ENCODE peak calls at places on chromosomes 2 and 18, in four cellular contexts. X is HCT116, H is esophagus squamous epithelium, N is thyroid gland. Q is an unnamed sample. For H3K4me1, the result is how much of the 10 kb centered on the place peaks cover.

GRCh38 chr2:230797515-230798495 is 66.9 kb upstream of the ITM2C start:
- DNase-seq in X (no peak), H (no peak), N (no peak), Q (no peak)

GRCh38 chr18:36335476-36336279 is 38.2 kb downstream of the FHOD3 start:
- DNase-seq in X (no peak), H (no peak), N (no peak), Q (no peak)

GRCh38 chr2:158667567-158667966 is 127.5 kb upstream of the DAPL1 start:
- DNase-seq in X (no peak), H (no peak), N (no peak), Q (no peak)

GRCh38 chr18:63207825-63208224 is 111.7 kb downstream of the BCL2 start:
- DNase-seq in X (no peak), H (no peak), N (no peak), Q (no peak)

GRCh38 chr2:210517169-210517693 is 39.2 kb upstream of the CPS1 start:
- DNase-seq in X (no peak), H (no peak), N (no peak), Q (no peak)

GRCh38 chr2:16125614-16126125 is 185.3 kb downstream of the MYCN start:
- DNase-seq in X (no peak), H (no peak), N (no peak), Q (no peak)

GRCh38 chr2:162261032-162261945 is 18.0 kb upstream of the FAP start:
- DNase-seq in X (no peak), H (no peak), N (peak), Q (peak)

GRCh38 chr2:138446043-138446442 is 55.5 kb upstream of the SPOPL start:
- DNase-seq in X (no peak), H (no peak), N (no peak), Q (no peak)

GRCh38 chr2:178767099-178768060 is 39.8 kb downstream of the TTN start:
- DNase-seq in X (no peak), H (no peak), N (no peak), Q (no peak)

GRCh38 chr2:54310314-54310713 is 54.3 kb upstream of the TSPYL6 start:
- DNase-seq in X (no peak), H (no peak), N (no peak), Q (no peak)

GRCh38 chr2:53053958-53054357 is 713.6 kb upstream of the CHAC2 start:
- DNase-seq in X (no peak), H (no peak), N (no peak), Q (no peak)

GRCh38 chr2:119421304-119421703 is 10.3 kb upstream of the TMEM37 start:
- DNase-seq in X (no peak), H (no peak), N (no peak), Q (no peak)

GRCh38 chr18:3328522-3328921 is 66.6 kb downstream of the MYL12B start:
- DNase-seq in X (no peak), H (no peak), N (no peak), Q (no peak)

GRCh38 chr2:65076345-65076710 is 20.1 kb downstream of the CEP68 start:
- DNase-seq in X (no peak), H (no peak), N (no peak), Q (no peak)

GRCh38 chr2:233901367-233901766 is 15.8 kb upstream of the TRPM8 start:
- DNase-seq in X (no peak), H (no peak), N (no peak), Q (no peak)

GRCh38 chr2:206657087-206657486 is 14.8 kb downstream of the FAM237A start:
- DNase-seq in X (no peak), H (no peak), N (no peak), Q (no peak)

GRCh38 chr2:20398956-20399567 is 47.8 kb upstream of the RHOB start:
- DNase-seq in X (no peak), H (no peak), N (no peak), Q (no peak)

GRCh38 chr2:37669500-37669899 is 1.9 kb downstream of the CDC42EP3 start:
- DNase-seq in X (no peak), H (no peak), N (no peak), Q (no peak)

GRCh38 chr2:57886196-57886786 is 160.3 kb upstream of the VRK2 start:
- DNase-seq in X (no peak), H (no peak), N (no peak), Q (peak)

GRCh38 chr2:226063704-226064390 is 664.3 kb downstream of the NYAP2 start:
- DNase-seq in X (peak), H (no peak), N (no peak), Q (no peak)

GRCh38 chr2:19021721-19022120 is 336.7 kb downstream of the OSR1 start:
- DNase-seq in X (no peak), H (no peak), N (no peak), Q (no peak)

GRCh38 chr2:53778536-53779162 is 8.1 kb downstream of the ASB3 start:
- DNase-seq in X (no peak), H (no peak), N (no peak), Q (no peak)

GRCh38 chr2:217106650-217107014 is 246.8 kb upstream of the TNP1 start:
- DNase-seq in X (peak), H (no peak), N (no peak), Q (no peak)

GRCh38 chr2:155250800-155251199 is 552.3 kb downstream of the KCNJ3 start:
- DNase-seq in X (peak), H (no peak), N (no peak), Q (no peak)

GRCh38 chr2:63776382-63776781 is 65.3 kb upstream of the UGP2 start:
- DNase-seq in X (no peak), H (no peak), N (no peak), Q (no peak)

GRCh38 chr2:216516730-216517350 is 18.2 kb downstream of the RPL37A start:
- DNase-seq in X (peak), H (no peak), N (no peak), Q (no peak)

GRCh38 chr2:237629188-237629534 is 1.8 kb downstream of the LRRFIP1 start:
- DNase-seq in X (no peak), H (no peak), N (no peak), Q (no peak)

GRCh38 chr2:59025157-59025757 is 784.1 kb upstream of the FANCL start:
- DNase-seq in X (peak), H (no peak), N (peak), Q (peak)

GRCh38 chr2:141611143-141611571 is 519.7 kb downstream of the LRP1B start:
- DNase-seq in X (no peak), H (no peak), N (no peak), Q (no peak)

GRCh38 chr18:24402209-24402785 is 4.7 kb upstream of the OSBPL1A start:
- DNase-seq in X (no peak), H (no peak), N (no peak), Q (peak)

GRCh38 chr2:217977840-217978535 is 24.8 kb downstream of the TNS1 start:
- DNase-seq in X (no peak), H (no peak), N (no peak), Q (no peak)

DNA sequence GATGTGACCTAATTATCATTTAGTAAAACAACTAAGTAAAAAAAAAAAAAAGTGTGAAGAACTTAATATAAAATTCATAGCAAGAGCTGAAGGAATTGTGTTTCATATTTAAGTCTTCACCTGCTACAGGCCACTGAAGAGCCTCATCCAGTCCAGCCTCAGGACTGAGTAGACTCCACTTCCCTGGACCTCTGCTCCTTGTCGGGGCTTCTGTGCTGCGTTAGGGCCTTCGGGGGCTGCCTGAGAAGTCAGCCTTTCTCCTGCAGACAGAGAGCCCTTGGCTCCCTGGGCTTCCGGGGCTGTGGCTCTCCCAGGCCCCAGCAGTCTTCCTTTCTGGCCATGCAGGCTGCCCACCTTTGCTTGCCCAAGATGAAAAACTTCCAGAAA is 95.5 kb downstream of the MTCL1 start:
- DNase-seq in X (no peak), H (no peak), N (no peak), Q (no peak)
- H3K4me1 ChIP-seq in X (half or more), H (under half), N (under half), Q (half or more)

DNA sequence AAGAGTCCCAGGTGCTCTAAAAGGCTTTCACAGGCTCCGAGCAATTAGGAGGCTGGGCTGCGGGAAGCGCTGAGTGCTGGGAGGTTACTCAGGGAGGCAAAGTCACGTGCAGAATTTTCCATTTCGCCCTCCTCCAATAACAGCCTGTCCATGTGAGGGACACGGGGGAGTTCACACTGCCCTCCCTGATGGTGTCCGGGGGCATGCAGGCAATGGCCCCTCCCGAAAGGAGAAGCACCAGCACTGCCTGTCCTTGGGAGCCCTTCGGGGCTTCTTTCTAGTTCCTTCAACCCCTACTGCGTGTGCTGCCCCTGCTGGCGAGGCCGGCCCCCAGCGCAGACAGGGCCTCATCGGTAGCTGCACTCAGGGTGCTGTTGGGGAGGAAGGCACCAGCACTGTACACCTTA is 63.1 kb upstream of the HPCAL1 start:
- DNase-seq in X (no peak), H (no peak), N (no peak), Q (no peak)
- TF ChIP-seq CTCF in X (no peak), H (no peak), N (no peak), Q (no peak)

GRCh38 chr2:69933839-69934613 is 19.1 kb downstream of the MXD1 start:
- DNase-seq in X (no peak), H (no peak), N (no peak), Q (no peak)
- TF ChIP-seq POLR2A in X (no peak), H (no peak), N (no peak), Q (no peak)

GRCh38 chr18:13235326-13235937 is 16.9 kb downstream of the LDLRAD4 start:
- DNase-seq in X (no peak), H (no peak), N (no peak), Q (peak)

GRCh38 chr18:13235981-13236380 is 17.4 kb downstream of the LDLRAD4 start:
- DNase-seq in X (no peak), H (no peak), N (no peak), Q (peak)

GRCh38 chr18:13236411-13236810 is 17.9 kb downstream of the LDLRAD4 start:
- DNase-seq in X (no peak), H (no peak), N (no peak), Q (no peak)

GRCh38 chr18:13237641-13238040 is 19.1 kb downstream of the LDLRAD4 start:
- DNase-seq in X (no peak), H (no peak), N (no peak), Q (no peak)

DNA sequence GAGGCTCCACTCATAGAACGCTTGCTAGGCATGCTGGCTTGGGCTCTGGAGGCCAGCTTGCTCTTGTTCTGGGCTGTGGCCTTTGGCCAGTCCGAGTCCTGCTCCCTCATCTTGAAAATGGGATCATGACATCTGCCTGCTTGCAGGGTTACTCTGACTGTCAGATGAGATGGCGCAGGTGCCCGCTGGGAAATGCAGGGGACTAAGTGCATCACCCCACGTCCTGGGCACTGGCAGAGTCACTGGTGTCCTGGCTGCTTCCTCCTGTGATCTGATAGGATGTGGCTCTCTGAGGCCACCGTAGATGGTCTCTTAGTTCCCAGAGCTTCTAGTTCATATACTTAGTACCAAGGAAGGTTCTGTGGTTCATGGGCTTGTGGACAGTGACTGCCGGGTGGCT is 18.5 kb downstream of the LDLRAD4 start:
- DNase-seq in X (no peak), H (no peak), N (no peak), Q (no peak)
- H3K4me1 ChIP-seq in X (under half), H (under half), N (under half), Q (under half)

DNA sequence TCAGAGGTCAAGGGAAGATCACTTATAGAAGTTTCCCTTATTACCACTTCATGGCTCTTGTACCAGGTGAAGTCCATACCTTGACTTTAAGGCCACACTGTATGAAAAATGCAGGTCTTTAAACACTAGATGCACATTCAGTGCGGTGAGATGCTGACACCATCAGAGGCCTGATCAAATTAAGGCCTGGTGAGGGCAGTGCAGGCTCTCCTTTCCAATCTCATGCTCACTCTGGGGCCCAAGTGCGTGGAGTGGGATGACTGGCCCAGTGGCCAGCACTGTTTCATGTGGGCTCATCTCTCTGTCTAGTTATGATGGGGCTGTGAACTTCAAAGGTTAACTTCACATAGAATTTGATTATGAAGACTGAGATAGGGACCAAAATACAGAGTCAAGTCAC is 281.1 kb downstream of the SLC4A3 start:
- DNase-seq in X (no peak), H (no peak), N (no peak), Q (no peak)
- TF ChIP-seq CTCF in X (no peak), H (no peak), N (no peak), Q (no peak)

GRCh38 chr2:46145840-46146239 is 151.4 kb upstream of the EPAS1 start:
- DNase-seq in X (no peak), H (no peak), N (no peak), Q (no peak)
- TF ChIP-seq POLR2A in X (no peak), H (no peak), N (no peak), Q (no peak)

Q was measured in body of pancreas.